ENCODE peak calls at places on chromosome 7, in nine cellular contexts. One of them, this sample, is unnamed.

GRCh38 chr7:43872401-43873165 is 3.3 kb upstream of the MRPS24 start:
- DNase-seq in endothelial cell: no peak
- DNase-seq in GM12865: no peak
- DNase-seq in tibial nerve: peak
- DNase-seq in kidney epithelial cell: peak
- DNase-seq in left ventricle myocardium inferior: no peak
- DNase-seq in NB4: no peak
- DNase-seq in mesothelial cell of epicardium: no peak
- DNase-seq in adrenal gland: peak
- DNase-seq in this sample: no peak

GRCh38 chr7:28800150-28800549 is 158.0 kb downstream of the TRIL start:
- DNase-seq in mesothelial cell of epicardium: no peak
- DNase-seq in adrenal gland: no peak
- DNase-seq in NB4: peak
- DNase-seq in GM12865: no peak
- DNase-seq in endothelial cell: no peak
- DNase-seq in kidney epithelial cell: no peak
- DNase-seq in tibial nerve: peak
- DNase-seq in left ventricle myocardium inferior: peak
- DNase-seq in this sample: no peak

GRCh38 chr7:1981878-1982230 is 250.9 kb downstream of the MAD1L1 start:
- DNase-seq in endothelial cell: no peak
- DNase-seq in kidney epithelial cell: no peak
- DNase-seq in left ventricle myocardium inferior: no peak
- DNase-seq in NB4: no peak
- DNase-seq in GM12865: no peak
- DNase-seq in adrenal gland: no peak
- DNase-seq in mesothelial cell of epicardium: no peak
- DNase-seq in tibial nerve: no peak
- DNase-seq in this sample: no peak

GRCh38 chr7:610141-610530 is 90.5 kb upstream of the PDGFA start:
- DNase-seq in adrenal gland: no peak
- DNase-seq in left ventricle myocardium inferior: no peak
- DNase-seq in mesothelial cell of epicardium: no peak
- DNase-seq in GM12865: no peak
- DNase-seq in kidney epithelial cell: no peak
- DNase-seq in tibial nerve: no peak
- DNase-seq in endothelial cell: no peak
- DNase-seq in NB4: no peak
- DNase-seq in this sample: no peak

GRCh38 chr7:68313806-68314205 is 1284.5 kb upstream of the AUTS2 start:
- DNase-seq in left ventricle myocardium inferior: no peak
- DNase-seq in adrenal gland: no peak
- DNase-seq in mesothelial cell of epicardium: no peak
- DNase-seq in GM12865: no peak
- DNase-seq in endothelial cell: no peak
- DNase-seq in tibial nerve: no peak
- DNase-seq in kidney epithelial cell: no peak
- DNase-seq in NB4: no peak
- DNase-seq in this sample: no peak

GRCh38 chr7:408651-409343 is 110.8 kb downstream of the PDGFA start:
- DNase-seq in endothelial cell: no peak
- DNase-seq in mesothelial cell of epicardium: peak
- DNase-seq in GM12865: no peak
- DNase-seq in adrenal gland: no peak
- DNase-seq in tibial nerve: no peak
- DNase-seq in NB4: no peak
- DNase-seq in left ventricle myocardium inferior: no peak
- DNase-seq in kidney epithelial cell: no peak
- DNase-seq in this sample: peak

GRCh38 chr7:92614586-92615237 is 24.5 kb upstream of the FAM133B start:
- DNase-seq in adrenal gland: peak
- DNase-seq in left ventricle myocardium inferior: peak
- DNase-seq in tibial nerve: no peak
- DNase-seq in mesothelial cell of epicardium: no peak
- DNase-seq in NB4: no peak
- DNase-seq in endothelial cell: no peak
- DNase-seq in kidney epithelial cell: no peak
- DNase-seq in GM12865: no peak
- DNase-seq in this sample: no peak

GRCh38 chr7:74320645-74321178 is 31.5 kb downstream of the CLIP2 start:
- DNase-seq in NB4: peak
- DNase-seq in GM12865: peak
- DNase-seq in kidney epithelial cell: no peak
- DNase-seq in tibial nerve: no peak
- DNase-seq in left ventricle myocardium inferior: no peak
- DNase-seq in mesothelial cell of epicardium: no peak
- DNase-seq in endothelial cell: no peak
- DNase-seq in adrenal gland: no peak
- DNase-seq in this sample: no peak

GRCh38 chr7:2887816-2888215 is 43.7 kb upstream of the GNA12 start:
- DNase-seq in kidney epithelial cell: no peak
- DNase-seq in endothelial cell: no peak
- DNase-seq in tibial nerve: no peak
- DNase-seq in GM12865: no peak
- DNase-seq in NB4: no peak
- DNase-seq in left ventricle myocardium inferior: no peak
- DNase-seq in mesothelial cell of epicardium: no peak
- DNase-seq in adrenal gland: no peak
- DNase-seq in this sample: no peak

GRCh38 chr7:12706900-12707536 is 19.6 kb downstream of the ARL4A start:
- DNase-seq in left ventricle myocardium inferior: no peak
- DNase-seq in GM12865: no peak
- DNase-seq in kidney epithelial cell: no peak
- DNase-seq in endothelial cell: no peak
- DNase-seq in mesothelial cell of epicardium: no peak
- DNase-seq in NB4: no peak
- DNase-seq in adrenal gland: no peak
- DNase-seq in tibial nerve: no peak
- DNase-seq in this sample: no peak

GRCh38 chr7:46739378-46740234 is 818.5 kb upstream of the IGFBP3 start:
- DNase-seq in kidney epithelial cell: no peak
- DNase-seq in GM12865: no peak
- DNase-seq in left ventricle myocardium inferior: no peak
- DNase-seq in mesothelial cell of epicardium: no peak
- DNase-seq in NB4: no peak
- DNase-seq in adrenal gland: no peak
- DNase-seq in endothelial cell: no peak
- DNase-seq in tibial nerve: no peak
- DNase-seq in this sample: no peak

GRCh38 chr7:82810558-82811259 is 352.0 kb downstream of the PCLO start:
- DNase-seq in adrenal gland: peak
- DNase-seq in tibial nerve: peak
- DNase-seq in kidney epithelial cell: peak
- DNase-seq in mesothelial cell of epicardium: no peak
- DNase-seq in endothelial cell: peak
- DNase-seq in GM12865: peak
- DNase-seq in left ventricle myocardium inferior: no peak
- DNase-seq in NB4: peak
- DNase-seq in this sample: no peak

GRCh38 chr7:41967156-41967555 is 264.3 kb upstream of the INHBA start:
- DNase-seq in tibial nerve: no peak
- DNase-seq in NB4: peak
- DNase-seq in mesothelial cell of epicardium: no peak
- DNase-seq in adrenal gland: no peak
- DNase-seq in left ventricle myocardium inferior: no peak
- DNase-seq in GM12865: no peak
- DNase-seq in endothelial cell: no peak
- DNase-seq in kidney epithelial cell: no peak
- DNase-seq in this sample: no peak

GRCh38 chr7:33550979-33551378 is 354.4 kb upstream of the BMPER start:
- DNase-seq in NB4: no peak
- DNase-seq in mesothelial cell of epicardium: no peak
- DNase-seq in left ventricle myocardium inferior: no peak
- DNase-seq in kidney epithelial cell: no peak
- DNase-seq in GM12865: no peak
- DNase-seq in tibial nerve: no peak
- DNase-seq in endothelial cell: no peak
- DNase-seq in adrenal gland: no peak
- DNase-seq in this sample: no peak

GRCh38 chr7:44735403-44736165 is 13.1 kb upstream of the ZMIZ2 start:
- DNase-seq in NB4: peak
- DNase-seq in left ventricle myocardium inferior: no peak
- DNase-seq in GM12865: peak
- DNase-seq in endothelial cell: no peak
- DNase-seq in adrenal gland: no peak
- DNase-seq in kidney epithelial cell: peak
- DNase-seq in tibial nerve: no peak
- DNase-seq in mesothelial cell of epicardium: no peak
- DNase-seq in this sample: no peak

GRCh38 chr7:116547347-116547746 is 22.5 kb downstream of the CAV1 start:
- DNase-seq in kidney epithelial cell: no peak
- DNase-seq in endothelial cell: no peak
- DNase-seq in mesothelial cell of epicardium: no peak
- DNase-seq in GM12865: no peak
- DNase-seq in left ventricle myocardium inferior: no peak
- DNase-seq in NB4: no peak
- DNase-seq in adrenal gland: no peak
- DNase-seq in tibial nerve: no peak
- DNase-seq in this sample: no peak

GRCh38 chr7:54995631-54996340 is 23.0 kb upstream of the EGFR start:
- DNase-seq in adrenal gland: no peak
- DNase-seq in mesothelial cell of epicardium: no peak
- DNase-seq in tibial nerve: no peak
- DNase-seq in GM12865: peak
- DNase-seq in endothelial cell: no peak
- DNase-seq in left ventricle myocardium inferior: no peak
- DNase-seq in NB4: peak
- DNase-seq in kidney epithelial cell: peak
- DNase-seq in this sample: no peak

GRCh38 chr7:484365-485101 is 35.1 kb downstream of the PDGFA start:
- DNase-seq in adrenal gland: no peak
- DNase-seq in endothelial cell: no peak
- DNase-seq in NB4: no peak
- DNase-seq in mesothelial cell of epicardium: no peak
- DNase-seq in GM12865: no peak
- DNase-seq in left ventricle myocardium inferior: peak
- DNase-seq in tibial nerve: no peak
- DNase-seq in kidney epithelial cell: no peak
- DNase-seq in this sample: no peak

GRCh38 chr7:30925913-30926312 is 14.3 kb downstream of the AQP1 start:
- DNase-seq in tibial nerve: no peak
- DNase-seq in GM12865: no peak
- DNase-seq in mesothelial cell of epicardium: peak
- DNase-seq in endothelial cell: peak
- DNase-seq in left ventricle myocardium inferior: peak
- DNase-seq in kidney epithelial cell: no peak
- DNase-seq in adrenal gland: no peak
- DNase-seq in NB4: no peak
- DNase-seq in this sample: no peak
- TF ChIP-seq CTCF in tibial nerve: no peak
- TF ChIP-seq CTCF in GM12865: no peak
- TF ChIP-seq CTCF in mesothelial cell of epicardium: no peak
- TF ChIP-seq CTCF in endothelial cell: no peak
- TF ChIP-seq CTCF in left ventricle myocardium inferior: no peak
- TF ChIP-seq CTCF in kidney epithelial cell: no peak
- TF ChIP-seq CTCF in adrenal gland: no peak
- TF ChIP-seq CTCF in NB4: no peak
- TF ChIP-seq CTCF in this sample: no peak

DNA sequence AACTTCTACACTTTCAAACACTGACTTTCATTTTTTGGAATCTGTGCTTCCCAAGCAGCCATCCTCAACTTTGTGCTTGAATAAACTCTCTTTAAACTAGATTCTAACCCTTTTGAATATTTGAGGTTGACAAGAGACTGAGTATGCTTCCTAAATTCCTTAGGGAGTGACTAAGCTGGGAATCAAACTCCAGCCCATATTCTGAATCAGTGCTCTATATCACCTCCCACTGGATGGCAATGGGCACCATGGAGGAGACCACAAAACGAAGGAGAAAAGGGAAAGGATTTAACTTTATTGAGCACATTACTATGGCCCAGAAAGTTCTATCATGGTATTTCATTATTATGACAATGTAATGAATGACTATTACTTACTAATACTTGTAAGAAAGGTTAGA is 17.2 kb upstream of the SLC26A4 start:
- DNase-seq in adrenal gland: no peak
- DNase-seq in NB4: no peak
- DNase-seq in GM12865: no peak
- DNase-seq in left ventricle myocardium inferior: no peak
- DNase-seq in tibial nerve: no peak
- DNase-seq in mesothelial cell of epicardium: no peak
- DNase-seq in endothelial cell: no peak
- DNase-seq in kidney epithelial cell: no peak
- DNase-seq in this sample: no peak
- TF ChIP-seq CTCF in adrenal gland: no peak
- TF ChIP-seq CTCF in NB4: no peak
- TF ChIP-seq CTCF in GM12865: no peak
- TF ChIP-seq CTCF in left ventricle myocardium inferior: no peak
- TF ChIP-seq CTCF in tibial nerve: no peak
- TF ChIP-seq CTCF in mesothelial cell of epicardium: no peak
- TF ChIP-seq CTCF in endothelial cell: no peak
- TF ChIP-seq CTCF in kidney epithelial cell: peak
- TF ChIP-seq CTCF in this sample: no peak

GRCh38 chr7:36021367-36021766 is 131.7 kb upstream of the EEPD1 start:
- DNase-seq in GM12865: peak
- DNase-seq in endothelial cell: peak
- DNase-seq in kidney epithelial cell: no peak
- DNase-seq in NB4: peak
- DNase-seq in tibial nerve: no peak
- DNase-seq in adrenal gland: no peak
- DNase-seq in left ventricle myocardium inferior: no peak
- DNase-seq in mesothelial cell of epicardium: no peak
- DNase-seq in this sample: no peak
- TF ChIP-seq CTCF in GM12865: peak
- TF ChIP-seq CTCF in endothelial cell: peak
- TF ChIP-seq CTCF in kidney epithelial cell: peak
- TF ChIP-seq CTCF in NB4: peak
- TF ChIP-seq CTCF in tibial nerve: no peak
- TF ChIP-seq CTCF in adrenal gland: no peak
- TF ChIP-seq CTCF in left ventricle myocardium inferior: peak
- TF ChIP-seq CTCF in mesothelial cell of epicardium: no peak
- TF ChIP-seq CTCF in this sample: no peak

GRCh38 chr7:75948179-75948578 is 33.2 kb downstream of the POR start:
- DNase-seq in left ventricle myocardium inferior: no peak
- DNase-seq in kidney epithelial cell: no peak
- DNase-seq in GM12865: no peak
- DNase-seq in adrenal gland: no peak
- DNase-seq in tibial nerve: no peak
- DNase-seq in endothelial cell: no peak
- DNase-seq in NB4: no peak
- DNase-seq in mesothelial cell of epicardium: no peak
- DNase-seq in this sample: no peak

GRCh38 chr7:75953431-75953830 is 38.5 kb downstream of the POR start:
- DNase-seq in adrenal gland: no peak
- DNase-seq in NB4: no peak
- DNase-seq in kidney epithelial cell: no peak
- DNase-seq in left ventricle myocardium inferior: no peak
- DNase-seq in GM12865: no peak
- DNase-seq in endothelial cell: no peak
- DNase-seq in tibial nerve: no peak
- DNase-seq in mesothelial cell of epicardium: no peak
- DNase-seq in this sample: no peak

GRCh38 chr7:75953918-75954317 is 39.0 kb downstream of the POR start:
- DNase-seq in GM12865: no peak
- DNase-seq in adrenal gland: no peak
- DNase-seq in kidney epithelial cell: no peak
- DNase-seq in tibial nerve: no peak
- DNase-seq in endothelial cell: no peak
- DNase-seq in mesothelial cell of epicardium: no peak
- DNase-seq in NB4: peak
- DNase-seq in left ventricle myocardium inferior: no peak
- DNase-seq in this sample: no peak

GRCh38 chr7:75950111-75950681 is 35.2 kb downstream of the POR start:
- DNase-seq in mesothelial cell of epicardium: no peak
- DNase-seq in kidney epithelial cell: no peak
- DNase-seq in adrenal gland: peak
- DNase-seq in NB4: no peak
- DNase-seq in tibial nerve: no peak
- DNase-seq in endothelial cell: no peak
- DNase-seq in left ventricle myocardium inferior: no peak
- DNase-seq in GM12865: no peak
- DNase-seq in this sample: no peak

GRCh38 chr7:75951506-75951905 is 36.6 kb downstream of the POR start:
- DNase-seq in tibial nerve: peak
- DNase-seq in NB4: peak
- DNase-seq in kidney epithelial cell: peak
- DNase-seq in endothelial cell: no peak
- DNase-seq in adrenal gland: no peak
- DNase-seq in GM12865: no peak
- DNase-seq in left ventricle myocardium inferior: peak
- DNase-seq in mesothelial cell of epicardium: no peak
- DNase-seq in this sample: no peak
- TF ChIP-seq CTCF in tibial nerve: no peak
- TF ChIP-seq CTCF in NB4: no peak
- TF ChIP-seq CTCF in kidney epithelial cell: no peak
- TF ChIP-seq CTCF in endothelial cell: no peak
- TF ChIP-seq CTCF in adrenal gland: no peak
- TF ChIP-seq CTCF in GM12865: no peak
- TF ChIP-seq CTCF in left ventricle myocardium inferior: no peak
- TF ChIP-seq CTCF in mesothelial cell of epicardium: no peak
- TF ChIP-seq CTCF in this sample: no peak

This sample was measured in activated B cell treated with CpG ODN at 0.5 μM for 24 hours.